ENCODE peak calls at places on chromosomes 2 and 18, in five cellular contexts. One of them, this sample, is unnamed.

GRCh38 chr2:50133766-50134165 is 898.2 kb downstream of the NRXN1 start:
- DNase-seq in heart right ventricle: no peak
- DNase-seq in WTC11: no peak
- DNase-seq in endothelial cell: no peak
- DNase-seq in SK-N-SH: no peak
- DNase-seq in this sample: no peak

GRCh38 chr2:57936216-57936615 is 110.4 kb upstream of the VRK2 start:
- DNase-seq in heart right ventricle: no peak
- DNase-seq in WTC11: no peak
- DNase-seq in endothelial cell: no peak
- DNase-seq in SK-N-SH: no peak
- DNase-seq in this sample: no peak

GRCh38 chr2:159124931-159125467 is 156.6 kb downstream of the TANC1 start:
- DNase-seq in heart right ventricle: no peak
- DNase-seq in WTC11: no peak
- DNase-seq in endothelial cell: no peak
- DNase-seq in SK-N-SH: no peak
- DNase-seq in this sample: no peak

GRCh38 chr2:117832905-117833613 is 18.6 kb downstream of the DDX18 start:
- DNase-seq in heart right ventricle: no peak
- DNase-seq in WTC11: peak
- DNase-seq in endothelial cell: peak
- DNase-seq in SK-N-SH: no peak
- DNase-seq in this sample: no peak

GRCh38 chr2:219539295-219539788 is 4.3 kb downstream of the CHPF start:
- DNase-seq in heart right ventricle: no peak
- DNase-seq in WTC11: no peak
- DNase-seq in endothelial cell: no peak
- DNase-seq in SK-N-SH: no peak
- DNase-seq in this sample: no peak

GRCh38 chr2:11701206-11701605 is 31.2 kb upstream of the NTSR2 start:
- DNase-seq in heart right ventricle: no peak
- DNase-seq in WTC11: no peak
- DNase-seq in endothelial cell: no peak
- DNase-seq in SK-N-SH: no peak
- DNase-seq in this sample: no peak

GRCh38 chr2:35978218-35978617 is 377.4 kb upstream of the CRIM1 start:
- DNase-seq in heart right ventricle: no peak
- DNase-seq in WTC11: no peak
- DNase-seq in endothelial cell: no peak
- DNase-seq in SK-N-SH: no peak
- DNase-seq in this sample: no peak

GRCh38 chr2:11669454-11670291 is at the start of gene NTSR2:
- DNase-seq in heart right ventricle: peak
- DNase-seq in WTC11: peak
- DNase-seq in endothelial cell: peak
- DNase-seq in SK-N-SH: no peak
- DNase-seq in this sample: peak

GRCh38 chr2:61327173-61327572 is 143.7 kb downstream of the USP34 start:
- DNase-seq in heart right ventricle: no peak
- DNase-seq in WTC11: no peak
- DNase-seq in endothelial cell: no peak
- DNase-seq in SK-N-SH: no peak
- DNase-seq in this sample: no peak

DNA sequence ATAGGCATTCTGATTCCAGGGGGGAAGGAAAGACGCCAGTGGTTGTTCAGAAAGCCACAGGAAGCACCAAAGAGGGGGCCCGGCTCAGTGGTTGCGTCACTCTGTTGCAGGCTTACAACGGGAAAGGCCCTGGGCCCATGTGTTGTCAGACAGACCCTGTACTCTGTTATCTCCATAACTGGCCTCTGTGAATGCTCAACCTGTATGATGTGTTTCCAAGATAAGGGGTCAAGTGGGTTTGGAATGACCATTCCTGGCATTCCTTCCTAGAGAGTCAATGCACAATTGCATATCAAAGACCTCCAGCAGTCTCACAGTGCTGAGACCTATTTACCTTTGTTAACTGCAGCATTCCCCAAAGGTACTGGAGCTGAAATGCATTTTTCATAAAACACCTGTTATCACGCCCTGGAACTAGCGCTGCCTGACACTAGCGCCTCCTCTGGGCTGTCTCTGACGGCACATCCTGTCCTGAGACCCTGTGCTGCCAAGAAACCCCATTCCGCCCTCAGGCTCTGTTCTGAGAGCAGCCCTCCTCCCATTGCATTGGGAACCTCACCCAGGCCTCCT is 13.2 kb upstream of the LRRFIP1 start:
- DNase-seq in heart right ventricle: no peak
- DNase-seq in WTC11: peak
- DNase-seq in endothelial cell: no peak
- DNase-seq in SK-N-SH: no peak
- DNase-seq in this sample: no peak
- TF ChIP-seq CTCF in heart right ventricle: no peak
- TF ChIP-seq CTCF in WTC11: peak
- TF ChIP-seq CTCF in endothelial cell: no peak
- TF ChIP-seq CTCF in SK-N-SH: peak
- TF ChIP-seq CTCF in this sample: peak

DNA sequence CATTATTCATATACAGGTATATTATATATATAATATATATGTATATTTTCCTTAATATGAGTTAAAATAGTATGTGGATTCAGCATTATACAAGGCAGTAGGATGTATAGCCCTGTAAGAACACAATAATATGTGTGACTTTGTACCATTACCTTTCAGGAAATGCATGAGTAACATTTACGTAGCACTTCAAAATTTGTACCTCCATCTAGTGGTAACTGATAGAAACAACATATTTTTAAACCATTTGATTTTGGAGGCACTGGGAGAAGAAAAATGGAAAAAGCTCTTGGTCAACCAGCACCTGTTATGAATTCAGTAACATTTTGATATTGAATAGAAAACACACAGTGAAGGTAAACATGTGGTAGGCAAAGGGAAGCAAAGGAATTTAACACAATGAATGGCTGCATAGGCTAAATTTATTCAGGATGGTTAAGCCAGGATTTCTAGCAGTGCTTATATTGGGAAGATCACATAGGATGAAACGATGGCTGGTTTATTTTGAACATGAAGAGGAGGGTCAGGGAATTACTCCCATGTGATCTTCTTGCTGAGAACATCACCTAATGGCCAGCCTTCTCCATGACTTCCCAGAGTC is 565.5 kb downstream of the CCDC85A start:
- DNase-seq in heart right ventricle: no peak
- DNase-seq in WTC11: no peak
- DNase-seq in endothelial cell: no peak
- DNase-seq in SK-N-SH: no peak
- DNase-seq in this sample: no peak
- TF ChIP-seq CTCF in heart right ventricle: peak
- TF ChIP-seq CTCF in WTC11: peak
- TF ChIP-seq CTCF in endothelial cell: peak
- TF ChIP-seq CTCF in SK-N-SH: peak
- TF ChIP-seq CTCF in this sample: peak

GRCh38 chr18:7945882-7946281 is 378.8 kb downstream of the PTPRM start:
- DNase-seq in heart right ventricle: no peak
- DNase-seq in WTC11: no peak
- DNase-seq in endothelial cell: no peak
- DNase-seq in SK-N-SH: no peak
- DNase-seq in this sample: no peak
- TF ChIP-seq CTCF in heart right ventricle: no peak
- TF ChIP-seq CTCF in WTC11: no peak
- TF ChIP-seq CTCF in endothelial cell: no peak
- TF ChIP-seq CTCF in SK-N-SH: no peak
- TF ChIP-seq CTCF in this sample: no peak

GRCh38 chr2:181407171-181407570 is 50.0 kb upstream of the ITGA4 start:
- DNase-seq in heart right ventricle: no peak
- DNase-seq in WTC11: no peak
- DNase-seq in endothelial cell: no peak
- DNase-seq in SK-N-SH: no peak
- DNase-seq in this sample: no peak

GRCh38 chr2:181411105-181411849 is 45.9 kb upstream of the ITGA4 start:
- DNase-seq in heart right ventricle: peak
- DNase-seq in WTC11: peak
- DNase-seq in endothelial cell: no peak
- DNase-seq in SK-N-SH: no peak
- DNase-seq in this sample: peak
- TF ChIP-seq CTCF in heart right ventricle: no peak
- TF ChIP-seq CTCF in WTC11: no peak
- TF ChIP-seq CTCF in endothelial cell: no peak
- TF ChIP-seq CTCF in SK-N-SH: no peak
- TF ChIP-seq CTCF in this sample: no peak

GRCh38 chr2:8692783-8693768 is 11.2 kb downstream of the ID2 start:
- DNase-seq in heart right ventricle: peak
- DNase-seq in WTC11: peak
- DNase-seq in endothelial cell: peak
- DNase-seq in SK-N-SH: peak
- DNase-seq in this sample: peak
- TF ChIP-seq CTCF in heart right ventricle: peak
- TF ChIP-seq CTCF in WTC11: peak
- TF ChIP-seq CTCF in endothelial cell: peak
- TF ChIP-seq CTCF in SK-N-SH: peak
- TF ChIP-seq CTCF in this sample: peak

DNA sequence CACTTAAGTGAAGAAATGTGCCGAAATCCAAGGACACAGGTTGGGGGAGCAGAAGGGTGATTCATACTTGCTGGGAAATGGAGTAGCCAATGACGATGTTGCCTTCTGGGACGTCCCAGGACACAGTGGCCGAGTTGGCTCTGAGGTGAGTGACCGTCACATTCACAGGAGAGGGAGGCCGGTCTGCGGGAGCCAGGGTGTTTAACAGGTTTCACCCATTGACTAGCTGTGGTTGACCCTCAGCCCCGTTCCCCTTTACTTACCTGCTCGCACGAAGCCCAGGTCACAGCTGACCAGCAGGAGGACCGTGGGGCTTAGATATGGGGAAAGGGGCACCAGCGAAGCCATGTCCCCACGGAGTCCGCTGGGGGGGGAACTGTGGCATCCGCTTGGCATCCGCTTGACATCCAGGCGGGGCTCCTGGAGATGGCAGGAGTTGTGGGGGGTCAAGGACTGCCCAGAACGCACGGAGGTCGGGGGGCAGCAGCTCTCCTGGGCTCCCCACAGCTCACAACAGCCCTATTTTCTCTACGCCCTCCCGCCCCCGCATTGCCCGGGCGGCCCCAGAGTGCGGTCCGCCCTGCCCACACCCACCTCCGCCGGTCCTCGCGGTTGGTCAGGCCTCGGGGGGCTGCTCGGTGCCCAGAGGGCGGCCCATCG is 586 bp downstream of the FNDC4 start:
- DNase-seq in heart right ventricle: peak
- DNase-seq in WTC11: peak
- DNase-seq in endothelial cell: peak
- DNase-seq in SK-N-SH: no peak
- DNase-seq in this sample: no peak
- TF ChIP-seq CTCF in heart right ventricle: no peak
- TF ChIP-seq CTCF in WTC11: no peak
- TF ChIP-seq CTCF in endothelial cell: no peak
- TF ChIP-seq CTCF in SK-N-SH: peak
- TF ChIP-seq CTCF in this sample: no peak

GRCh38 chr2:58992062-58992736 is 751.1 kb upstream of the FANCL start:
- DNase-seq in heart right ventricle: no peak
- DNase-seq in WTC11: no peak
- DNase-seq in endothelial cell: no peak
- DNase-seq in SK-N-SH: no peak
- DNase-seq in this sample: no peak
- TF ChIP-seq CTCF in heart right ventricle: no peak
- TF ChIP-seq CTCF in WTC11: no peak
- TF ChIP-seq CTCF in endothelial cell: no peak
- TF ChIP-seq CTCF in SK-N-SH: no peak
- TF ChIP-seq CTCF in this sample: no peak

GRCh38 chr2:231710751-231711676 is 2.7 kb downstream of the PTMA start:
- DNase-seq in heart right ventricle: peak
- DNase-seq in WTC11: no peak
- DNase-seq in endothelial cell: peak
- DNase-seq in SK-N-SH: peak
- DNase-seq in this sample: no peak
- TF ChIP-seq CTCF in heart right ventricle: no peak
- TF ChIP-seq CTCF in WTC11: no peak
- TF ChIP-seq CTCF in endothelial cell: no peak
- TF ChIP-seq CTCF in SK-N-SH: peak
- TF ChIP-seq CTCF in this sample: no peak

GRCh38 chr18:50187659-50188058 is 7.3 kb downstream of the MYO5B start:
- DNase-seq in heart right ventricle: no peak
- DNase-seq in WTC11: no peak
- DNase-seq in endothelial cell: no peak
- DNase-seq in SK-N-SH: no peak
- DNase-seq in this sample: no peak
- TF ChIP-seq CTCF in heart right ventricle: no peak
- TF ChIP-seq CTCF in WTC11: no peak
- TF ChIP-seq CTCF in endothelial cell: no peak
- TF ChIP-seq CTCF in SK-N-SH: no peak
- TF ChIP-seq CTCF in this sample: no peak

DNA sequence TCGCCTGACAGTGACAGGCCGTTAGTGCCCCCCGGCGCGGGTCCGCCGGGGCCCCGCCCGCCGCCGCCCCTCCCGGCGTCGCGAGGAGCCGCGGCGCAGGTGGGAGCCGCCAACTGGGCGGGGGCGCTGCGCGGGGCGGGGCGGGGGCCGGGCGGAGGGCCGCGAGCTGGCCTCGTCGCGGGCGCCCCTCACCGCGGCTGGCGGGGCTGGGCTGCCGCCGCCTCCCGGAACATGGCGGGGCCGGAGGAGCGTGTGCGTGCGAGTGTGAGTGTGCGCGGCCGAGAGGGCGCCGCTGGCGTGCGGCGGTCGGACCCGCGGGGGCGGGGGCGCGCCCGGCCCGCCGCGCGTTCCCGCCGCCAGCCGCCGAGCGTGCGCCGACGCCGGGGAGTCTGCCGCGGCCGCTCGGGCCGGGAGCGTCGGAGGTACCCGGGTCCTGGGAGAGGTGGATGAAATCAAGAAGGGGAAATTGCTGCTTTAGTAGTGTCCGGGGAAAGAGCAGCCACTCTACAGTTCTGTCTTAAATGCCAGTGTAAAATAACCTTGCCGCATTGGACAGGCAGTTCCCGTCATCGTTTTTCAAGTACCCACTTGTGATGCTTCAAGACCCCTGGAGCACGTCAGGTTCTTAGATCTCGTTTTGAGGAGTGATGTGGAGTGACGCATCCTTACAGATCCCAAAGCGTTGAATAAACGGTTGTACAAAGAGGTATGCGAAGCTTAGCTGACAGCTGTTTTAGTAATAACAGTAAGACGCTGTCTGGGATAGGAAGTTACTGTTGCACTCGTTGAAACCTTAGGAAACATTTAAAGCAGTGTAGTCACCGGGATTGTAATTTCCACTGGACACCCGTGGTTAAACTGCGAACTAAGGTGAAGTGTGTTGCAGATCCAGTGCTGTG is 836 bp downstream of the ANKRD12 start:
- DNase-seq in heart right ventricle: peak
- DNase-seq in WTC11: peak
- DNase-seq in endothelial cell: peak
- DNase-seq in SK-N-SH: peak
- DNase-seq in this sample: peak
- TF ChIP-seq CTCF in heart right ventricle: no peak
- TF ChIP-seq CTCF in WTC11: no peak
- TF ChIP-seq CTCF in endothelial cell: no peak
- TF ChIP-seq CTCF in SK-N-SH: no peak
- TF ChIP-seq CTCF in this sample: no peak